ENCODE peak calls at places on chromosomes 5 and 9, in six cellular contexts. One of them, this sample, is unnamed. For H3K4me1, the result is how much of the 10 kb centered on the place peaks cover.

GRCh38 chr5:165161204-165161603 is 1655.8 kb downstream of the MAT2B start:
- DNase-seq in A549: no peak
- DNase-seq in Caco-2: no peak
- DNase-seq in upper lobe of right lung: no peak
- DNase-seq in ovary: no peak
- DNase-seq in transverse colon: no peak
- DNase-seq in this sample: peak

GRCh38 chr5:90135979-90136378 is 273.6 kb downstream of the CETN3 start:
- DNase-seq in ovary: no peak
- DNase-seq in upper lobe of right lung: no peak
- DNase-seq in transverse colon: peak
- DNase-seq in A549: no peak
- DNase-seq in Caco-2: peak
- DNase-seq in this sample: peak

GRCh38 chr9:122356627-122357026 is 14.2 kb upstream of the PTGS1 start:
- DNase-seq in A549: peak
- DNase-seq in ovary: no peak
- DNase-seq in transverse colon: no peak
- DNase-seq in upper lobe of right lung: no peak
- DNase-seq in Caco-2: no peak
- DNase-seq in this sample: no peak

GRCh38 chr9:89515416-89515815 is 17.5 kb upstream of the SEMA4D start:
- DNase-seq in ovary: no peak
- DNase-seq in upper lobe of right lung: no peak
- DNase-seq in A549: no peak
- DNase-seq in Caco-2: no peak
- DNase-seq in transverse colon: no peak
- DNase-seq in this sample: no peak

GRCh38 chr5:161851691-161852299 is 3.9 kb downstream of the GABRA1 start:
- DNase-seq in Caco-2: no peak
- DNase-seq in transverse colon: no peak
- DNase-seq in ovary: no peak
- DNase-seq in A549: peak
- DNase-seq in upper lobe of right lung: no peak
- DNase-seq in this sample: no peak

GRCh38 chr5:14328144-14328543 is 185.0 kb downstream of the TRIO start:
- DNase-seq in ovary: no peak
- DNase-seq in upper lobe of right lung: no peak
- DNase-seq in Caco-2: no peak
- DNase-seq in A549: no peak
- DNase-seq in transverse colon: no peak
- DNase-seq in this sample: no peak

GRCh38 chr9:104682642-104683041 is 11.7 kb upstream of the OR13D1 start:
- DNase-seq in A549: peak
- DNase-seq in Caco-2: no peak
- DNase-seq in transverse colon: no peak
- DNase-seq in ovary: no peak
- DNase-seq in upper lobe of right lung: no peak
- DNase-seq in this sample: no peak

GRCh38 chr5:3606121-3606831 is 10.6 kb downstream of the IRX1 start:
- DNase-seq in upper lobe of right lung: peak
- DNase-seq in A549: no peak
- DNase-seq in ovary: no peak
- DNase-seq in Caco-2: no peak
- DNase-seq in transverse colon: no peak
- DNase-seq in this sample: no peak

GRCh38 chr5:38607930-38608545 is 51.6 kb upstream of the LIFR start:
- DNase-seq in Caco-2: peak
- DNase-seq in ovary: no peak
- DNase-seq in transverse colon: no peak
- DNase-seq in upper lobe of right lung: no peak
- DNase-seq in A549: no peak
- DNase-seq in this sample: no peak

GRCh38 chr9:124261787-124262595 is 4.2 kb downstream of the NEK6 start:
- DNase-seq in transverse colon: no peak
- DNase-seq in ovary: no peak
- DNase-seq in upper lobe of right lung: no peak
- DNase-seq in A549: no peak
- DNase-seq in Caco-2: no peak
- DNase-seq in this sample: no peak

GRCh38 chr9:77475641-77476473 is 172.3 kb downstream of the GNA14 start:
- DNase-seq in Caco-2: no peak
- DNase-seq in transverse colon: no peak
- DNase-seq in A549: no peak
- DNase-seq in ovary: no peak
- DNase-seq in upper lobe of right lung: no peak
- DNase-seq in this sample: no peak

GRCh38 chr9:129289883-129290282 is 111.8 kb upstream of the IER5L start:
- DNase-seq in transverse colon: no peak
- DNase-seq in upper lobe of right lung: peak
- DNase-seq in A549: no peak
- DNase-seq in ovary: peak
- DNase-seq in Caco-2: no peak
- DNase-seq in this sample: no peak

GRCh38 chr9:72022846-72023245 is 37.6 kb downstream of the C9orf57 start:
- DNase-seq in A549: no peak
- DNase-seq in upper lobe of right lung: no peak
- DNase-seq in Caco-2: no peak
- DNase-seq in transverse colon: peak
- DNase-seq in ovary: no peak
- DNase-seq in this sample: no peak

GRCh38 chr9:100317706-100318105 is 35.0 kb downstream of the TEX10 start:
- DNase-seq in A549: no peak
- DNase-seq in transverse colon: no peak
- DNase-seq in Caco-2: no peak
- DNase-seq in upper lobe of right lung: no peak
- DNase-seq in ovary: no peak
- DNase-seq in this sample: no peak

GRCh38 chr9:79985276-79985675 is 413.5 kb downstream of the TLE4 start:
- DNase-seq in A549: no peak
- DNase-seq in Caco-2: no peak
- DNase-seq in ovary: no peak
- DNase-seq in upper lobe of right lung: no peak
- DNase-seq in transverse colon: no peak
- DNase-seq in this sample: no peak

GRCh38 chr5:75325242-75325641 is 11.8 kb upstream of the HMGCR start:
- DNase-seq in A549: no peak
- DNase-seq in transverse colon: no peak
- DNase-seq in ovary: no peak
- DNase-seq in upper lobe of right lung: no peak
- DNase-seq in Caco-2: no peak
- DNase-seq in this sample: no peak

GRCh38 chr9:115264333-115264732 is 146.4 kb upstream of the TNC start:
- DNase-seq in Caco-2: no peak
- DNase-seq in upper lobe of right lung: no peak
- DNase-seq in A549: no peak
- DNase-seq in transverse colon: no peak
- DNase-seq in ovary: no peak
- DNase-seq in this sample: no peak

GRCh38 chr5:73412597-73412988 is 36.0 kb downstream of the FOXD1 start:
- DNase-seq in Caco-2: no peak
- DNase-seq in upper lobe of right lung: no peak
- DNase-seq in A549: peak
- DNase-seq in transverse colon: no peak
- DNase-seq in ovary: no peak
- DNase-seq in this sample: no peak

GRCh38 chr9:117415584-117415937 is 704 bp upstream of the ASTN2 start:
- DNase-seq in upper lobe of right lung: no peak
- DNase-seq in ovary: no peak
- DNase-seq in A549: no peak
- DNase-seq in Caco-2: no peak
- DNase-seq in transverse colon: no peak
- DNase-seq in this sample: peak

GRCh38 chr9:97853056-97853843 is at the start of gene FOXE1:
- DNase-seq in Caco-2: no peak
- DNase-seq in A549: peak
- DNase-seq in ovary: no peak
- DNase-seq in upper lobe of right lung: peak
- DNase-seq in transverse colon: no peak
- DNase-seq in this sample: no peak

GRCh38 chr9:93959739-93960154 is 4.6 kb upstream of the BARX1 start:
- DNase-seq in Caco-2: no peak
- DNase-seq in upper lobe of right lung: no peak
- DNase-seq in transverse colon: no peak
- DNase-seq in A549: no peak
- DNase-seq in ovary: no peak
- DNase-seq in this sample: no peak

GRCh38 chr9:102521097-102521755 is 473.9 kb upstream of the CYLC2 start:
- DNase-seq in Caco-2: no peak
- DNase-seq in transverse colon: no peak
- DNase-seq in A549: no peak
- DNase-seq in upper lobe of right lung: no peak
- DNase-seq in ovary: no peak
- DNase-seq in this sample: no peak

GRCh38 chr5:59757442-59757841 is 136.1 kb downstream of the PDE4D start:
- DNase-seq in upper lobe of right lung: no peak
- DNase-seq in ovary: no peak
- DNase-seq in transverse colon: no peak
- DNase-seq in Caco-2: no peak
- DNase-seq in A549: peak
- DNase-seq in this sample: no peak

GRCh38 chr5:132254321-132254977 is 3.0 kb upstream of the PDLIM4 start:
- DNase-seq in A549: no peak
- DNase-seq in Caco-2: peak
- DNase-seq in transverse colon: peak
- DNase-seq in ovary: peak
- DNase-seq in upper lobe of right lung: peak
- DNase-seq in this sample: no peak

GRCh38 chr9:38244971-38245370 is 147.5 kb upstream of the ALDH1B1 start:
- DNase-seq in A549: no peak
- DNase-seq in ovary: no peak
- DNase-seq in Caco-2: no peak
- DNase-seq in upper lobe of right lung: no peak
- DNase-seq in transverse colon: no peak
- DNase-seq in this sample: no peak

GRCh38 chr5:142640316-142641005 is 45.4 kb downstream of the FGF1 start:
- DNase-seq in A549: no peak
- DNase-seq in ovary: no peak
- DNase-seq in transverse colon: no peak
- DNase-seq in Caco-2: no peak
- DNase-seq in upper lobe of right lung: no peak
- DNase-seq in this sample: no peak

GRCh38 chr5:15385553-15385952 is 114.4 kb upstream of the FBXL7 start:
- DNase-seq in A549: no peak
- DNase-seq in ovary: no peak
- DNase-seq in transverse colon: no peak
- DNase-seq in Caco-2: no peak
- DNase-seq in upper lobe of right lung: no peak
- DNase-seq in this sample: no peak

GRCh38 chr5:116046261-116046660 is 14.0 kb downstream of the ARL14EPL start:
- DNase-seq in transverse colon: no peak
- DNase-seq in ovary: no peak
- DNase-seq in Caco-2: no peak
- DNase-seq in upper lobe of right lung: no peak
- DNase-seq in A549: no peak
- DNase-seq in this sample: no peak

GRCh38 chr9:111597852-111598729 is 1.4 kb downstream of the PTGR1 start:
- DNase-seq in transverse colon: peak
- DNase-seq in A549: peak
- DNase-seq in Caco-2: peak
- DNase-seq in ovary: peak
- DNase-seq in upper lobe of right lung: peak
- DNase-seq in this sample: peak

GRCh38 chr9:121304707-121305106 is 36.7 kb downstream of the GSN start:
- DNase-seq in Caco-2: no peak
- DNase-seq in A549: no peak
- DNase-seq in ovary: no peak
- DNase-seq in transverse colon: no peak
- DNase-seq in upper lobe of right lung: no peak
- DNase-seq in this sample: no peak

GRCh38 chr9:113720495-113720894 is 155.6 kb upstream of the ZNF618 start:
- DNase-seq in transverse colon: no peak
- DNase-seq in ovary: no peak
- DNase-seq in A549: no peak
- DNase-seq in upper lobe of right lung: no peak
- DNase-seq in Caco-2: no peak
- DNase-seq in this sample: no peak

GRCh38 chr5:157108961-157109360 is at the start of gene HAVCR2:
- DNase-seq in Caco-2: no peak
- DNase-seq in ovary: no peak
- DNase-seq in upper lobe of right lung: peak
- DNase-seq in transverse colon: peak
- DNase-seq in A549: no peak
- DNase-seq in this sample: no peak

GRCh38 chr5:120229036-120229435 is 235.1 kb upstream of the PRR16 start:
- DNase-seq in upper lobe of right lung: no peak
- DNase-seq in Caco-2: no peak
- DNase-seq in ovary: no peak
- DNase-seq in A549: no peak
- DNase-seq in transverse colon: no peak
- DNase-seq in this sample: no peak

GRCh38 chr5:399296-400281 is 43.4 kb upstream of the EXOC3 start:
- DNase-seq in upper lobe of right lung: peak
- DNase-seq in ovary: peak
- DNase-seq in Caco-2: no peak
- DNase-seq in A549: peak
- DNase-seq in transverse colon: peak
- DNase-seq in this sample: peak
- TF ChIP-seq CTCF in upper lobe of right lung: no peak
- TF ChIP-seq CTCF in ovary: no peak
- TF ChIP-seq CTCF in Caco-2: no peak
- TF ChIP-seq CTCF in A549: no peak
- TF ChIP-seq CTCF in transverse colon: no peak
- TF ChIP-seq CTCF in this sample: peak

GRCh38 chr5:169646856-169647255 is 9.8 kb downstream of the DOCK2 start:
- DNase-seq in transverse colon: no peak
- DNase-seq in A549: no peak
- DNase-seq in upper lobe of right lung: no peak
- DNase-seq in Caco-2: no peak
- DNase-seq in ovary: no peak
- DNase-seq in this sample: no peak
- H3K4me3 ChIP-seq in transverse colon: no peak
- H3K4me3 ChIP-seq in A549: no peak
- H3K4me3 ChIP-seq in upper lobe of right lung: no peak
- H3K4me3 ChIP-seq in Caco-2: no peak
- H3K4me3 ChIP-seq in ovary: no peak
- H3K4me3 ChIP-seq in this sample: no peak

DNA sequence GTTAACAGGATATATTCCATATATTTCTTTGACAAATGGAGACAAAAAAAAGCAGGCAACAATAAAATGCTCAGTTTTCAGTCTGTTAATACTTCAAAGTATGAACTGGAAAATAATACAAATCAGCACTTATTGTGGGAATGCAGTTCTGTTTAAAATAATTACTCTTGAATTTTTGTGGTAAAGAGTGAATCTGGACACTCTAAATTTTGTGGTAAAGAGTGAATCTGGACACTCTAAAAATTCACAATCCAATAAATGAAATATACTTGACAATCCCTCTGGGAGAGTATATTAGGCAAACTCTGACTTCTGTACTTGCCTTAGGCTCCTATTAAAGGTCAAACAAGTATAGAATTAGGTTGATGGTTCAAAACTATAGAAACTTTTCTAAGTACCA is 141.9 kb upstream of the RASA1 start:
- DNase-seq in upper lobe of right lung: no peak
- DNase-seq in transverse colon: no peak
- DNase-seq in A549: no peak
- DNase-seq in ovary: no peak
- DNase-seq in Caco-2: no peak
- DNase-seq in this sample: no peak
- H3K4me1 ChIP-seq in upper lobe of right lung: under half
- H3K4me1 ChIP-seq in transverse colon: under half
- H3K4me1 ChIP-seq in A549: under half
- H3K4me1 ChIP-seq in ovary: under half
- H3K4me1 ChIP-seq in Caco-2: under half
- H3K4me1 ChIP-seq in this sample: under half

GRCh38 chr9:95085861-95086563 is 231.5 kb downstream of the FANCC start:
- DNase-seq in ovary: peak
- DNase-seq in A549: no peak
- DNase-seq in transverse colon: no peak
- DNase-seq in Caco-2: no peak
- DNase-seq in upper lobe of right lung: peak
- DNase-seq in this sample: no peak
- TF ChIP-seq CTCF in ovary: no peak
- TF ChIP-seq CTCF in A549: no peak
- TF ChIP-seq CTCF in transverse colon: no peak
- TF ChIP-seq CTCF in Caco-2: no peak
- TF ChIP-seq CTCF in upper lobe of right lung: no peak
- TF ChIP-seq CTCF in this sample: no peak

This sample was measured in BE2C.